ENCODE peak calls at places on chromosomes 5 and 9, in seven cellular contexts. M is HT-29; T is hypothalamus; D is NCI-H2171 treated with DMSO at 0.1 percent for 48 hours; S is stimulated activated CD4-positive, alpha-beta T cell treated with anti-CD3 and anti-CD28 coated beads, Interleukin-2, amount 100 ng/mL, for 48 hours; W is GM20000; A is nucleus accumbens. P is an unnamed sample.

GRCh38 chr5:107618233-107618632 is 52.5 kb downstream of the EFNA5 start:
- DNase-seq in A (no peak), T (no peak), W (no peak), S (no peak), M (no peak), D (no peak), P (no peak)

GRCh38 chr5:132008961-132009680 is 2.3 kb downstream of the ACSL6 start:
- DNase-seq in D (peak; percentile 65), S (no peak), W (peak; percentile 32), A (no peak), T (no peak), M (no peak), P (no peak)

GRCh38 chr9:126489604-126490593 is 123.8 kb upstream of the LMX1B start:
- DNase-seq in W (no peak), A (no peak), D (no peak), M (no peak), S (no peak), T (no peak), P (peak; percentile 58)

GRCh38 chr9:93097496-93098205 is 1.6 kb downstream of the CARD19 start:
- DNase-seq in W (no peak), T (peak; percentile 71), D (no peak), M (peak; percentile 17), S (no peak), A (no peak), P (peak; percentile 72)

GRCh38 chr9:113479150-113479761 is 15.7 kb downstream of the RGS3 start:
- DNase-seq in T (no peak), M (no peak), D (no peak), W (no peak), S (no peak), A (no peak), P (no peak)

GRCh38 chr9:97711223-97711626 is 14.1 kb upstream of the XPA start:
- DNase-seq in D (no peak), W (no peak), M (no peak), A (no peak), T (no peak), S (no peak), P (no peak)

GRCh38 chr5:168654225-168654624 is 75.1 kb upstream of the PANK3 start:
- DNase-seq in T (no peak), D (peak; percentile 61), W (no peak), A (no peak), M (no peak), S (no peak), P (no peak)

GRCh38 chr5:139955616-139956283 is 87.3 kb downstream of the NRG2 start:
- DNase-seq in M (no peak), A (no peak), T (no peak), D (peak; percentile 64), W (peak; percentile 35), S (no peak), P (no peak)

GRCh38 chr9:99964336-99964735 is 57.9 kb downstream of the STX17 start:
- DNase-seq in T (no peak), S (no peak), A (no peak), D (no peak), W (no peak), M (no peak), P (no peak)

GRCh38 chr5:146721073-146721830 is 157.3 kb downstream of the PPP2R2B start:
- DNase-seq in M (no peak), S (no peak), A (no peak), D (no peak), W (no peak), T (no peak), P (no peak)

GRCh38 chr9:87095961-87096360 is 148.7 kb upstream of the GAS1 start:
- DNase-seq in M (no peak), D (no peak), W (no peak), T (no peak), S (no peak), A (no peak), P (no peak)

GRCh38 chr5:93909356-93909755 is 168.0 kb upstream of the POU5F2 start:
- DNase-seq in A (no peak), M (peak; percentile 41), D (peak; percentile 3), T (no peak), S (no peak), W (no peak), P (no peak)

GRCh38 chr5:9148242-9148641 is 397.6 kb downstream of the SEMA5A start:
- DNase-seq in T (no peak), S (no peak), A (no peak), D (no peak), W (no peak), M (no peak), P (no peak)

GRCh38 chr9:129237195-129237611 is 59.1 kb upstream of the IER5L start:
- DNase-seq in S (peak; percentile 48), W (no peak), D (no peak), A (peak; percentile 56), T (no peak), M (no peak), P (peak; percentile 23)

GRCh38 chr9:37963936-37964739 is 60.2 kb upstream of the SLC25A51 start:
- DNase-seq in T (peak; percentile 87), D (no peak), M (peak; percentile 72), S (no peak), A (peak; percentile 65), W (no peak), P (peak; percentile 81)